ENCODE peak calls at places on chromosomes 6 and 20, in ten cellular contexts. J, N, E, H, O, G, W, D, Z and I are unnamed samples.

GRCh38 chr20:42957014-42957694 is 232.6 kb downstream of the PTPRT start:
- DNase-seq in E (no peak), Z (no peak), N (no peak), J (no peak), H (no peak), G (no peak), D (no peak), O (no peak), W (no peak), I (peak; percentile 16)

GRCh38 chr6:166456360-166457156 is 73.8 kb upstream of the MPC1 start:
- DNase-seq in N (no peak), G (no peak), H (no peak), J (peak; percentile 24), W (no peak), D (no peak), E (no peak), Z (peak; percentile 5), O (no peak), I (no peak)

GRCh38 chr6:121216928-121217327 is 117.4 kb downstream of the TBC1D32 start:
- DNase-seq in G (no peak), H (no peak), D (no peak), Z (peak; percentile 58), N (no peak), J (no peak), O (no peak), E (no peak), W (no peak), I (no peak)

GRCh38 chr6:25295651-25296050 is 16.5 kb downstream of the CARMIL1 start:
- DNase-seq in W (no peak), H (no peak), D (no peak), J (no peak), E (no peak), O (no peak), G (no peak), N (no peak), Z (no peak), I (no peak)

GRCh38 chr6:113293106-113293505 is 564.0 kb upstream of the MARCKS start:
- DNase-seq in O (no peak), N (no peak), J (no peak), G (no peak), H (no peak), E (no peak), W (no peak), D (no peak), Z (no peak), I (no peak)

GRCh38 chr20:18195931-18196330 is 58.3 kb downstream of the KAT14 start:
- DNase-seq in E (no peak), H (no peak), Z (no peak), D (no peak), O (no peak), G (no peak), N (no peak), J (no peak), W (no peak), I (no peak)

GRCh38 chr6:80249897-80250296 is 143.4 kb downstream of the BCKDHB start:
- DNase-seq in G (no peak), O (no peak), H (no peak), D (no peak), N (no peak), E (no peak), J (no peak), Z (no peak), W (no peak), I (no peak)

GRCh38 chr20:8589956-8590355 is 457.9 kb downstream of the PLCB1 start:
- DNase-seq in N (no peak), O (no peak), J (no peak), Z (peak; percentile 63), G (no peak), D (no peak), W (no peak), E (no peak), H (no peak), I (no peak)

GRCh38 chr6:151509048-151509447 is 15.2 kb downstream of the CCDC170 start:
- DNase-seq in W (no peak), E (no peak), H (no peak), N (no peak), G (no peak), Z (no peak), J (no peak), D (no peak), O (no peak), I (no peak)

GRCh38 chr6:151512481-151512880 is 18.7 kb downstream of the CCDC170 start:
- DNase-seq in Z (no peak), N (no peak), J (no peak), W (no peak), D (no peak), E (no peak), H (no peak), O (no peak), G (no peak), I (no peak)

DNA sequence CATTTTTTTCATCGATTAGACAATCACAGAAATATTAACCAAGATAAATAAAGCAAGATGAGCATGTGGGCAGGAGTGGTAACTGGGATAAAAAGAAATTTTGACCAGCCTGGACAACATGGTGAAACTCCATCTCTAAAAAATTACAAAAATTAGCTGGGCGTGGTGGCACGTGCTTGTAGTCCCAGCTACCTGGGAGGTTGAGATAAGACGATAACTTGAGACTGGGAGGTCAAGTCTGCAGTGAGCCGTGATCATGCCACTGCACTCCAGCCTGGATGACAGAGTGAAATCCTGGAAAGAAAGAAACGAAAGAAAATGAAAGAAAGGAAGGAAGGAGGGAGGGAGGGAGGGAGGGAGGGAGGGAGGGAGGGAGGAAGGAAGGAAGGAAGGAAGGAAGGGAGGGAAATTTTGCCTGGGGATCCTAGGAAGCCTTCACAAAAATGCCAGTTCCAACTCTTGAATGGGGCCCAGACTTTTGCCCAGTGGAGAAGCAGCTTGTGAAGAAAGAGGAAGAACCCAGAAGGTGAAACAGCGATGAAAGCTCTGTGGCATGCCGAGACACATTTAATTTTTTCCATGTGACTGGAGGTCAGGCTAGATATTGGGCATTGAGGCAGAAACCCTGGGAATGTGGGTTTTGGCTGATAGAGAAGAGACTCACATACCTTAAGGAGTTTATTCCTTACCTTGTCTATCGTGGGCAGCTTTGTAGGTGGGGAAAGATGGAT is 20.3 kb downstream of the CCDC170 start:
- DNase-seq in E (no peak), O (no peak), Z (no peak), W (no peak), G (no peak), N (no peak), H (no peak), D (no peak), J (no peak), I (no peak)
- H3K27ac ChIP-seq in E (no peak overlapping the region), O (no peak overlapping the region), Z (no peak overlapping the region), W (no peak overlapping the region), G (no peak overlapping the region), N (no peak overlapping the region), H (no peak overlapping the region), D (no peak overlapping the region), J (no peak overlapping the region), I (no peak overlapping the region)

GRCh38 chr6:16671302-16672289 is 89.7 kb downstream of the ATXN1 start:
- DNase-seq in Z (no peak), N (no peak), W (no peak), E (no peak), D (no peak), O (no peak), H (no peak), J (no peak), G (no peak), I (no peak)

GRCh38 chr6:16670617-16671051 is 90.6 kb downstream of the ATXN1 start:
- DNase-seq in O (no peak), J (no peak), H (no peak), D (no peak), E (no peak), N (no peak), W (no peak), G (no peak), Z (no peak), I (no peak)

GRCh38 chr6:16667509-16667908 is 93.8 kb downstream of the ATXN1 start:
- DNase-seq in N (no peak), O (no peak), E (no peak), J (no peak), D (no peak), W (no peak), H (no peak), Z (no peak), G (no peak), I (no peak)

GRCh38 chr6:16670183-16670582 is 91.1 kb downstream of the ATXN1 start:
- DNase-seq in E (no peak), H (no peak), J (no peak), D (no peak), N (no peak), W (no peak), O (no peak), Z (no peak), G (peak; percentile 78), I (no peak)

DNA sequence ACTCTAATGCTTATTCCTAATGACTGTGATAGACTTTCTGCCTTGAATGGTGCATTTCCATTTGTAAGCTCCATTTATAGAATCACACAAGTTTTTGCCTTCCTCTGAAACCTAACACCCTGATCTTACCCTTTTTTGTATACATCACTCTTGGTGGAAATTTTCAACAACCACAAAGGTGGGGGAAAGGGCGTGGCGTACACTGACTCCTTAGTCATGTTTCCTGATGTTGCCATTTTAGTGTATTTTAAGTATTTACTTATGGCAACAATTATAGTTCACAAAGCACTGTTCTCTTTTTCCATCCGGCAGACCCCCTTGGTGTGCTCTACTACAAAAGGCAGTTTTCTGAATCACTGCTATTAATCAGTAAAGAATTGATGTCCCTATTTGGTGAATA is 92.0 kb downstream of the ATXN1 start:
- DNase-seq in H (no peak), E (no peak), N (peak; percentile 34), J (peak; percentile 69), O (peak; percentile 38), W (no peak), Z (peak; percentile 65), D (no peak), G (no peak), I (no peak)
- H3K27ac ChIP-seq in H (no peak overlapping the region), E (no peak overlapping the region), N (peak overlapping the region; percentile 34), J (peak overlapping the region; percentile 40), O (peak overlapping the region; percentile 44), W (no peak overlapping the region), Z (no peak overlapping the region), D (no peak overlapping the region), G (no peak overlapping the region), I (no peak overlapping the region)

GRCh38 chr6:167541544-167541943 is 216.7 kb downstream of the TTLL2 start:
- DNase-seq in N (no peak), E (no peak), H (no peak), J (no peak), D (no peak), G (no peak), O (no peak), W (no peak), Z (no peak), I (no peak)

GRCh38 chr6:167546611-167547327 is 221.9 kb downstream of the TTLL2 start:
- DNase-seq in E (no peak), H (peak; percentile 93), O (no peak), W (no peak), D (no peak), G (no peak), N (no peak), Z (no peak), J (no peak), I (no peak)

GRCh38 chr6:167547751-167548150 is 222.9 kb downstream of the TTLL2 start:
- DNase-seq in G (no peak), W (no peak), D (no peak), E (no peak), H (no peak), Z (no peak), O (no peak), N (no peak), J (no peak), I (no peak)

GRCh38 chr6:167547328-167547692 is 222.4 kb downstream of the TTLL2 start:
- DNase-seq in J (no peak), G (no peak), D (no peak), Z (no peak), N (no peak), O (no peak), H (no peak), W (no peak), E (no peak), I (no peak)

DNA sequence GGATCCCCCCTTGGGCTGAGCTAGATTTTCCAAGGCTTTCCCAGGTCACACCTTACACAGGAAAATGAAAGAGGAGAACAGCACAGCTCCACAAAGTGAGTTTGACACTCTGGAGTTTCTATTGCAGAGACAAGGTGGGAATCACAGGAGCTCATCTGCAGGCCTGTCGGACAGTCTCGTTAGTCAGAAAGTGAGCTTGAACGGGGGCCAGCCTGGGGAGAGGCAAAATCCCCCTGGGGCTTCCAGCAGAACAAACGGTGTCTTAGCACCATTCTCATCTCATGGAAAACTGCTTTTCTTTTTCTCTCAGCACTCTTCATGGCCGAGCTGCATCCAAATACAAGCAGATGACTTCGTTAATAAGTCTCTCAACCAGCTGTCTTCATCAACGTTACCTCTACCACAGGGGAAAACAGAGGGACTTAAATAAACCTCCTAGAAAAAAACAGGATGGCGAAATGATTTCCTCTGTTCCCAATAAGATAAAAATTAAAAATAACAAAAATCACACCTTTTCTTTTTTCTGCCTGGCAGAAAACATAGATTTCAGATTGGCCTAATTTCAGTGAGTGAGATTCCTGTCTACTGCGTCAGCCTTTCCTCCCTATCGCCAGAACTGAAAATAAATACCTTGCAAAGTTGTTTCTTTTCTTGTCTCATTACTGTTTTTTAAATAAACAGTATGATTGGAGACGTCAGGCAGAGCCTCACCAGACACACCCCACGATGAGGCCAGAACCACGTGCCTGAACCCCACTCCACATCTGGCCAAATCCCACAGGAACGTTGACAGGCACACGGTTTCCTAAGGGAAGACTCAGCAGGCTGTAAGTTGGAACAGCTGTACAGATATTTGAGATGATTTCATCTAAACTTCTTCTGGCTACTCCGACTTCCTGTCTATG is 219.0 kb downstream of the TTLL2 start:
- DNase-seq in J (no peak), H (peak; percentile 25), N (no peak), W (no peak), G (no peak), E (no peak), O (no peak), Z (no peak), D (no peak), I (no peak)
- H3K27ac ChIP-seq in J (no peak overlapping the region), H (no peak overlapping the region), N (peak overlapping the region; percentile 16), W (no peak overlapping the region), G (peak overlapping the region; percentile 51), E (no peak overlapping the region), O (no peak overlapping the region), Z (no peak overlapping the region), D (peak overlapping the region; percentile 74), I (peak overlapping the region; percentile 65)

DNA sequence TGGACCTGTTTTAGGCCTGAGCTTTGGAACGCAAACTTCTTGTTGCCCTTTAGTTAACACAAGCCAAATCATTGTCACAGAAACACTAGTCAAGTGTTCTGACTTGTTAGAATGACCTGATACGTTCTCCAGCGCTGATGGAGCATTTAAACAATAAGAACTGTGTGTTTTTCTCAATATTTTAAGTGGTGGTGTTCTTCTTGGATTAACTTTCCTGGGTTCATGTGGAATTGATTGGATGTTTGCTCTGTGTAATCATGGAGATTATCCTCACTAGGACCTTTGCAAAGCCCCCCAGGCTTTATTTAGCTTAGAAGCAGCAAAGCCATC is 1.6 kb downstream of the LRRC1 start:
- DNase-seq in Z (no peak), H (no peak), W (no peak), E (no peak), G (no peak), D (no peak), N (no peak), J (no peak), O (no peak), I (no peak)
- H3K27ac ChIP-seq in Z (no peak overlapping the region), H (peak overlapping the region; percentile 73), W (peak overlapping the region; percentile 76), E (no peak overlapping the region), G (peak overlapping the region; percentile 72), D (peak overlapping the region; percentile 89), N (peak overlapping the region; percentile 87), J (no peak overlapping the region), O (peak overlapping the region; percentile 92), I (peak overlapping the region; percentile 77)